ENCODE peak calls at places on chromosome X, in nine cellular contexts. One of them, this sample, is unnamed.

GRCh38 chrX:146906166-146906565 is 91.6 kb upstream of the CXorf51A start:
- DNase-seq in stomach: no peak
- DNase-seq in GM12878: no peak
- DNase-seq in epithelial cell of esophagus: no peak
- DNase-seq in fibroblast of the aortic adventitia: no peak
- DNase-seq in A549: no peak
- DNase-seq in HCT116: no peak
- DNase-seq in tibial nerve: no peak
- DNase-seq in astrocyte of the cerebellum: no peak
- DNase-seq in this sample: no peak

GRCh38 chrX:72243472-72243871 is 4.6 kb upstream of the ERCC6L start:
- DNase-seq in stomach: no peak
- DNase-seq in GM12878: no peak
- DNase-seq in epithelial cell of esophagus: peak
- DNase-seq in fibroblast of the aortic adventitia: peak
- DNase-seq in A549: no peak
- DNase-seq in HCT116: no peak
- DNase-seq in tibial nerve: no peak
- DNase-seq in astrocyte of the cerebellum: peak
- DNase-seq in this sample: no peak

GRCh38 chrX:46713672-46714487 is 45.0 kb downstream of the SLC9A7 start:
- DNase-seq in stomach: no peak
- DNase-seq in GM12878: peak
- DNase-seq in epithelial cell of esophagus: no peak
- DNase-seq in fibroblast of the aortic adventitia: peak
- DNase-seq in A549: no peak
- DNase-seq in HCT116: no peak
- DNase-seq in tibial nerve: no peak
- DNase-seq in astrocyte of the cerebellum: no peak
- DNase-seq in this sample: no peak

GRCh38 chrX:143754183-143754582 is 33.6 kb upstream of the SPANXN2 start:
- DNase-seq in stomach: no peak
- DNase-seq in GM12878: no peak
- DNase-seq in epithelial cell of esophagus: peak
- DNase-seq in fibroblast of the aortic adventitia: no peak
- DNase-seq in A549: no peak
- DNase-seq in HCT116: no peak
- DNase-seq in tibial nerve: no peak
- DNase-seq in astrocyte of the cerebellum: no peak
- DNase-seq in this sample: no peak

GRCh38 chrX:27842867-27843266 is 35.1 kb downstream of the MAGEB10 start:
- DNase-seq in stomach: no peak
- DNase-seq in GM12878: no peak
- DNase-seq in epithelial cell of esophagus: no peak
- DNase-seq in fibroblast of the aortic adventitia: no peak
- DNase-seq in A549: no peak
- DNase-seq in HCT116: no peak
- DNase-seq in tibial nerve: no peak
- DNase-seq in astrocyte of the cerebellum: no peak
- DNase-seq in this sample: no peak

GRCh38 chrX:13816899-13817298 is at the start of gene GPM6B:
- DNase-seq in stomach: no peak
- DNase-seq in GM12878: no peak
- DNase-seq in epithelial cell of esophagus: no peak
- DNase-seq in fibroblast of the aortic adventitia: no peak
- DNase-seq in A549: no peak
- DNase-seq in HCT116: no peak
- DNase-seq in tibial nerve: no peak
- DNase-seq in astrocyte of the cerebellum: no peak
- DNase-seq in this sample: no peak

GRCh38 chrX:2705461-2705860 is 14.4 kb downstream of the CD99 start:
- DNase-seq in stomach: no peak
- DNase-seq in GM12878: no peak
- DNase-seq in epithelial cell of esophagus: no peak
- DNase-seq in fibroblast of the aortic adventitia: no peak
- DNase-seq in A549: no peak
- DNase-seq in HCT116: no peak
- DNase-seq in tibial nerve: no peak
- DNase-seq in astrocyte of the cerebellum: no peak
- DNase-seq in this sample: no peak

GRCh38 chrX:13125188-13125587 is 80.8 kb upstream of the FAM9C start:
- DNase-seq in stomach: no peak
- DNase-seq in GM12878: no peak
- DNase-seq in epithelial cell of esophagus: no peak
- DNase-seq in fibroblast of the aortic adventitia: no peak
- DNase-seq in A549: no peak
- DNase-seq in HCT116: no peak
- DNase-seq in tibial nerve: no peak
- DNase-seq in astrocyte of the cerebellum: no peak
- DNase-seq in this sample: no peak

GRCh38 chrX:38636949-38637819 is 75.8 kb downstream of the TSPAN7 start:
- DNase-seq in stomach: peak
- DNase-seq in GM12878: no peak
- DNase-seq in epithelial cell of esophagus: no peak
- DNase-seq in fibroblast of the aortic adventitia: no peak
- DNase-seq in A549: no peak
- DNase-seq in HCT116: no peak
- DNase-seq in tibial nerve: no peak
- DNase-seq in astrocyte of the cerebellum: peak
- DNase-seq in this sample: no peak

GRCh38 chrX:68934922-68935321 is 106.1 kb downstream of the EFNB1 start:
- DNase-seq in stomach: peak
- DNase-seq in GM12878: no peak
- DNase-seq in epithelial cell of esophagus: no peak
- DNase-seq in fibroblast of the aortic adventitia: no peak
- DNase-seq in A549: no peak
- DNase-seq in HCT116: no peak
- DNase-seq in tibial nerve: no peak
- DNase-seq in astrocyte of the cerebellum: no peak
- DNase-seq in this sample: no peak

GRCh38 chrX:39670281-39670680 is 427.5 kb downstream of the BCOR start:
- DNase-seq in stomach: no peak
- DNase-seq in GM12878: no peak
- DNase-seq in epithelial cell of esophagus: no peak
- DNase-seq in fibroblast of the aortic adventitia: no peak
- DNase-seq in A549: no peak
- DNase-seq in HCT116: no peak
- DNase-seq in tibial nerve: no peak
- DNase-seq in astrocyte of the cerebellum: no peak
- DNase-seq in this sample: no peak

GRCh38 chrX:106932492-106932923 is 12.3 kb downstream of the CLDN2 start:
- DNase-seq in stomach: no peak
- DNase-seq in GM12878: no peak
- DNase-seq in epithelial cell of esophagus: no peak
- DNase-seq in fibroblast of the aortic adventitia: peak
- DNase-seq in A549: peak
- DNase-seq in HCT116: no peak
- DNase-seq in tibial nerve: no peak
- DNase-seq in astrocyte of the cerebellum: no peak
- DNase-seq in this sample: no peak

GRCh38 chrX:40081679-40082068 is 16.1 kb downstream of the BCOR start:
- DNase-seq in stomach: no peak
- DNase-seq in GM12878: no peak
- DNase-seq in epithelial cell of esophagus: no peak
- DNase-seq in fibroblast of the aortic adventitia: no peak
- DNase-seq in A549: no peak
- DNase-seq in HCT116: no peak
- DNase-seq in tibial nerve: no peak
- DNase-seq in astrocyte of the cerebellum: no peak
- DNase-seq in this sample: no peak

GRCh38 chrX:97326456-97326855 is 442.7 kb downstream of the RPA4 start:
- DNase-seq in stomach: no peak
- DNase-seq in GM12878: peak
- DNase-seq in epithelial cell of esophagus: no peak
- DNase-seq in fibroblast of the aortic adventitia: no peak
- DNase-seq in A549: no peak
- DNase-seq in HCT116: no peak
- DNase-seq in tibial nerve: no peak
- DNase-seq in astrocyte of the cerebellum: peak
- DNase-seq in this sample: no peak

GRCh38 chrX:115929480-115929879 is 241.1 kb upstream of the AGTR2 start:
- DNase-seq in stomach: no peak
- DNase-seq in GM12878: no peak
- DNase-seq in epithelial cell of esophagus: no peak
- DNase-seq in fibroblast of the aortic adventitia: no peak
- DNase-seq in A549: no peak
- DNase-seq in HCT116: no peak
- DNase-seq in tibial nerve: no peak
- DNase-seq in astrocyte of the cerebellum: no peak
- DNase-seq in this sample: no peak

GRCh38 chrX:39777623-39778025 is 320.1 kb downstream of the BCOR start:
- DNase-seq in stomach: no peak
- DNase-seq in GM12878: no peak
- DNase-seq in epithelial cell of esophagus: no peak
- DNase-seq in fibroblast of the aortic adventitia: no peak
- DNase-seq in A549: no peak
- DNase-seq in HCT116: no peak
- DNase-seq in tibial nerve: no peak
- DNase-seq in astrocyte of the cerebellum: no peak
- DNase-seq in this sample: no peak

GRCh38 chrX:154036513-154036912 is 16.8 kb upstream of the IRAK1 start:
- DNase-seq in stomach: no peak
- DNase-seq in GM12878: no peak
- DNase-seq in epithelial cell of esophagus: no peak
- DNase-seq in fibroblast of the aortic adventitia: no peak
- DNase-seq in A549: no peak
- DNase-seq in HCT116: no peak
- DNase-seq in tibial nerve: no peak
- DNase-seq in astrocyte of the cerebellum: no peak
- DNase-seq in this sample: no peak
- H3K4me3 ChIP-seq in stomach: no peak
- H3K4me3 ChIP-seq in GM12878: no peak
- H3K4me3 ChIP-seq in epithelial cell of esophagus: no peak
- H3K4me3 ChIP-seq in fibroblast of the aortic adventitia: no peak
- H3K4me3 ChIP-seq in A549: no peak
- H3K4me3 ChIP-seq in HCT116: no peak
- H3K4me3 ChIP-seq in tibial nerve: no peak
- H3K4me3 ChIP-seq in astrocyte of the cerebellum: no peak
- H3K4me3 ChIP-seq in this sample: no peak

DNA sequence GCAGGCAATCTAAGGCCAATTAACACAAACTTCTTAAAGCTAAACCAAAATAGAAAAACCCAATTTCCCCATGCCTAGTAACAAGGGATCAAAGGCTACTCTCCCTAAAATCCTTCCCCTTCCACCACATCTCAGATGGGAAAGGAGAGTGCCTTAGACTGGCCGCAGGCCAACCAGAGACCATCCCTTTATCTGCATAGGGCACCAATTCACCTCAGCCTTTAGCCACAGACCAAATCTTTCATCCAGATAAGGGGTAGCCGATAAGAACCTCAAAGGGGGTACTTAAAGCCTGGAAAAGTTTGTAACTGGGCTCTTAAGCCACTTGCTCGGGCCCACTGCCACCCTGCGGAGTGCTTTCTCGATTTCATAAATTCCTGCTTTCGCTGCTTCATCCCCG is 68.3 kb downstream of the TEX13C start:
- DNase-seq in stomach: no peak
- DNase-seq in GM12878: no peak
- DNase-seq in epithelial cell of esophagus: no peak
- DNase-seq in fibroblast of the aortic adventitia: no peak
- DNase-seq in A549: no peak
- DNase-seq in HCT116: no peak
- DNase-seq in tibial nerve: no peak
- DNase-seq in astrocyte of the cerebellum: no peak
- DNase-seq in this sample: no peak
- H3K4me3 ChIP-seq in stomach: no peak
- H3K4me3 ChIP-seq in GM12878: no peak
- H3K4me3 ChIP-seq in epithelial cell of esophagus: no peak
- H3K4me3 ChIP-seq in fibroblast of the aortic adventitia: no peak
- H3K4me3 ChIP-seq in A549: no peak
- H3K4me3 ChIP-seq in HCT116: no peak
- H3K4me3 ChIP-seq in tibial nerve: no peak
- H3K4me3 ChIP-seq in astrocyte of the cerebellum: no peak
- H3K4me3 ChIP-seq in this sample: no peak

GRCh38 chrX:51851507-51852085 is 41.8 kb upstream of the MAGED1 start:
- DNase-seq in stomach: no peak
- DNase-seq in GM12878: no peak
- DNase-seq in epithelial cell of esophagus: peak
- DNase-seq in fibroblast of the aortic adventitia: no peak
- DNase-seq in A549: no peak
- DNase-seq in HCT116: no peak
- DNase-seq in tibial nerve: no peak
- DNase-seq in astrocyte of the cerebellum: no peak
- DNase-seq in this sample: no peak
- H3K4me3 ChIP-seq in stomach: no peak
- H3K4me3 ChIP-seq in GM12878: no peak
- H3K4me3 ChIP-seq in epithelial cell of esophagus: no peak
- H3K4me3 ChIP-seq in fibroblast of the aortic adventitia: no peak
- H3K4me3 ChIP-seq in A549: no peak
- H3K4me3 ChIP-seq in HCT116: no peak
- H3K4me3 ChIP-seq in tibial nerve: no peak
- H3K4me3 ChIP-seq in astrocyte of the cerebellum: no peak
- H3K4me3 ChIP-seq in this sample: no peak

DNA sequence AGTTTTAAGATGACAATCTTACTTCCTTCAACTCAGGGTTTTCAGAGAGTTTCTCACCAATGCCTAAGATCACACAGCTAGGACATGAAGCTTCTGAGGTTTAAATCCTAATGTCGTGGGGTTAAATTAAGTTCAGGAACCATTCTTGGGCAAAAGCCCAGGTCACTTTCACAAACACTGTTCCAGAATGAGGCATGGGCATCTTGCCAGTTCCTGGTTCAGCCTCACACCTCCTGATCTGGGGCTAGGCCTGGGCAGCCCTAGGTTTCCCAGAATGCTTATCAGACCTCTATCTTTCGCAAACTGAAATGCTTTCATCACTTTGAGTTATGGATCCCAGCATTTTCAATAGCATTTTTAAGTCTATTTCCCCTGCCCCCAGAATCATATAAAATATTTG is 224.8 kb upstream of the EDA2R start:
- DNase-seq in stomach: peak
- DNase-seq in GM12878: no peak
- DNase-seq in epithelial cell of esophagus: no peak
- DNase-seq in fibroblast of the aortic adventitia: no peak
- DNase-seq in A549: no peak
- DNase-seq in HCT116: no peak
- DNase-seq in tibial nerve: no peak
- DNase-seq in astrocyte of the cerebellum: no peak
- DNase-seq in this sample: no peak
- H3K4me3 ChIP-seq in stomach: no peak
- H3K4me3 ChIP-seq in GM12878: no peak
- H3K4me3 ChIP-seq in epithelial cell of esophagus: no peak
- H3K4me3 ChIP-seq in fibroblast of the aortic adventitia: no peak
- H3K4me3 ChIP-seq in A549: no peak
- H3K4me3 ChIP-seq in HCT116: no peak
- H3K4me3 ChIP-seq in tibial nerve: no peak
- H3K4me3 ChIP-seq in astrocyte of the cerebellum: no peak
- H3K4me3 ChIP-seq in this sample: no peak

This sample was measured in HFF-Myc.